ENCODE peak calls at places on chromosome 3, in ten cellular contexts. J is suprapubic skin; G is A673; O is CD8-positive, alpha-beta T cell; N is GM23248; D is CD8-positive, alpha-beta memory T cell; Y is upper lobe of left lung; T is HCT116; U is iPS DF 6.9; E is naive thymus-derived CD4-positive, alpha-beta T cell. M is an unnamed sample. For H3K9me3, the result is how much of the 10 kb centered on the place peaks cover.

GRCh38 chr3:24388611-24389010 is 106.0 kb downstream of the THRB start:
- DNase-seq in U (no peak), E (no peak), Y (no peak), T (no peak), O (no peak), G (no peak), J (no peak), N (no peak), D (no peak), M (no peak)

GRCh38 chr3:127105996-127106855 is 86.7 kb upstream of the PRR23E start:
- DNase-seq in J (no peak), U (no peak), E (no peak), D (no peak), T (no peak), Y (no peak), G (no peak), N (no peak), O (no peak), M (no peak)

GRCh38 chr3:70771426-70772147 is 459.1 kb upstream of the MDFIC2 start:
- DNase-seq in J (no peak), N (peak), E (no peak), O (no peak), Y (no peak), D (no peak), G (no peak), T (no peak), U (no peak), M (no peak)

GRCh38 chr3:135576786-135577185 is 388.7 kb upstream of the PPP2R3A start:
- DNase-seq in G (no peak), Y (no peak), U (no peak), T (no peak), N (no peak), J (no peak), D (no peak), O (no peak), E (no peak), M (no peak)

GRCh38 chr3:158532099-158532734 is 38.8 kb upstream of the MLF1 start:
- DNase-seq in O (no peak), G (peak), E (no peak), T (peak), Y (no peak), J (no peak), U (no peak), N (peak), D (no peak), M (no peak)

GRCh38 chr3:60983906-60984305 is 267.3 kb downstream of the FHIT start:
- DNase-seq in N (no peak), J (no peak), U (no peak), O (no peak), Y (no peak), G (no peak), D (no peak), E (no peak), T (no peak), M (no peak)

GRCh38 chr3:66603161-66603611 is 102.4 kb upstream of the LRIG1 start:
- DNase-seq in G (no peak), Y (no peak), E (no peak), O (no peak), T (no peak), U (no peak), J (no peak), N (no peak), D (no peak), M (no peak)

GRCh38 chr3:179082416-179082815 is 10.8 kb upstream of the ZMAT3 start:
- DNase-seq in E (no peak), Y (no peak), U (no peak), J (no peak), T (no peak), N (peak), D (no peak), G (no peak), O (no peak), M (no peak)

GRCh38 chr3:186070550-186070949 is 38.3 kb downstream of the ETV5 start:
- DNase-seq in N (no peak), U (no peak), Y (no peak), E (no peak), T (no peak), D (no peak), J (no peak), O (no peak), G (no peak), M (no peak)

GRCh38 chr3:194571491-194571941 is 61.7 kb downstream of the TMEM44 start:
- DNase-seq in N (no peak), E (no peak), Y (no peak), G (no peak), U (no peak), J (no peak), T (no peak), O (no peak), D (no peak), M (no peak)

GRCh38 chr3:170429050-170429449 is 10.4 kb downstream of the CLDN11 start:
- DNase-seq in J (no peak), G (peak), Y (no peak), E (no peak), N (peak), U (no peak), T (peak), D (no peak), O (no peak), M (no peak)

GRCh38 chr3:12557472-12558105 is 702 bp downstream of the MKRN2 start:
- DNase-seq in J (no peak), D (no peak), N (peak), E (no peak), T (no peak), U (no peak), Y (no peak), O (no peak), G (peak), M (no peak)

GRCh38 chr3:159637895-159638542 is 350.6 kb upstream of the IL12A start:
- DNase-seq in U (no peak), D (no peak), T (peak), N (peak), E (no peak), Y (no peak), G (no peak), O (no peak), J (no peak), M (no peak)

GRCh38 chr3:23594066-23594465 is 211.7 kb upstream of the UBE2E1 start:
- DNase-seq in U (no peak), J (no peak), Y (no peak), G (no peak), N (no peak), O (no peak), D (no peak), E (no peak), T (no peak), M (no peak)

GRCh38 chr3:142353571-142353970 is 94.3 kb downstream of the XRN1 start:
- DNase-seq in O (no peak), D (no peak), N (peak), U (no peak), Y (no peak), G (no peak), T (no peak), J (no peak), E (no peak), M (no peak)

GRCh38 chr3:135920275-135920674 is 45.3 kb upstream of the PPP2R3A start:
- DNase-seq in O (no peak), J (no peak), N (no peak), D (no peak), Y (no peak), U (no peak), T (no peak), G (no peak), E (no peak), M (no peak)

GRCh38 chr3:150484410-150484809 is 61.9 kb downstream of the SERP1 start:
- DNase-seq in N (no peak), J (no peak), E (no peak), U (no peak), O (no peak), G (no peak), D (no peak), T (no peak), Y (no peak), M (no peak)
- H3K9me3 ChIP-seq in N (under half), J (under half), E (under half), U (under half), O (under half), G (under half), D (under half), T (under half), Y (under half), M (under half)

DNA sequence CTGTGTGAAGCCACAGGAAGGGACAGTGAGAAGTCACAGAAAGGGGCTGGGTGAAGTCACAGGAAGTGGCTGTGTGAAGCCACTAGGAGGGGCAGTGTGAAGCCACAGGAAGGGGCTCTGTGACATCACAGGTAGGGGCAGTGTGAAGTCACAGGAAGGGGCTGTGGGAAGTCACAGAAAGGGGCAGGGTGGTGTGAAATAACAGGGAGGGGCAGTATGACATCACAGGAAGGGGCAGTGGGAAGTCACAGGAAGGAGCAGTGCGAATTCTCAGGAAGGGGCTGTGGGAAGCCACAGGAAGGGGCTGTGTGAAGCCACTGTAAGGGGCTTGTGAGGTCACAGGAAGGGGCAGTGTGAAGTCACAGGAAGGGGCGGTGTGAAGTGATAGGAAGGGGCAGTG is 35.9 kb downstream of the GASK1A start:
- DNase-seq in J (no peak), O (no peak), T (no peak), E (no peak), G (no peak), N (no peak), U (no peak), Y (no peak), D (peak), M (no peak)
- H3K9me3 ChIP-seq in J (under half), O (half or more), T (under half), E (half or more), G (under half), N (under half), U (under half), Y (under half), D (half or more), M (under half)

GRCh38 chr3:26312826-26313225 is 309.7 kb upstream of the LRRC3B start:
- DNase-seq in U (no peak), Y (no peak), D (no peak), G (no peak), J (no peak), T (no peak), E (no peak), O (no peak), N (no peak), M (no peak)
- H3K9me3 ChIP-seq in U (under half), Y (under half), D (under half), G (under half), J (under half), T (under half), E (under half), O (under half), N (under half), M (under half)

GRCh38 chr3:197249542-197249941 is 48.9 kb downstream of the DLG1 start:
- DNase-seq in D (no peak), T (no peak), Y (no peak), G (no peak), E (no peak), N (peak), O (no peak), U (no peak), J (no peak), M (no peak)
- H3K9me3 ChIP-seq in D (under half), T (under half), Y (under half), G (under half), E (under half), N (under half), O (under half), U (under half), J (under half), M (under half)

GRCh38 chr3:146233487-146233886 is 17.4 kb downstream of the PLSCR4 start:
- DNase-seq in N (no peak), D (no peak), Y (no peak), J (no peak), U (no peak), O (no peak), G (no peak), T (no peak), E (no peak), M (no peak)
- H3K9me3 ChIP-seq in N (under half), D (under half), Y (under half), J (under half), U (under half), O (under half), G (under half), T (under half), E (under half), M (under half)

GRCh38 chr3:195612075-195612800 is 28.5 kb upstream of the APOD start:
- DNase-seq in J (peak), E (no peak), Y (peak), U (no peak), N (no peak), D (no peak), T (no peak), O (no peak), G (no peak), M (no peak)
- H3K9me3 ChIP-seq in J (under half), E (under half), Y (under half), U (under half), N (under half), D (under half), T (under half), O (under half), G (under half), M (under half)

GRCh38 chr3:84759361-84759760 is 199.4 kb upstream of the CADM2 start:
- DNase-seq in G (no peak), T (no peak), N (no peak), O (no peak), J (no peak), E (no peak), U (no peak), Y (no peak), D (no peak), M (no peak)
- H3K9me3 ChIP-seq in G (under half), T (under half), N (under half), O (under half), J (under half), E (under half), U (under half), Y (under half), D (under half), M (under half)

M was measured in T-helper 17 cell.